ENCODE peak calls at places on chromosomes 16 and 17, in six cellular contexts. One of them, this sample, is unnamed.

GRCh38 chr17:31566247-31566991 is 174.9 kb downstream of the RAB11FIP4 start:
- DNase-seq in NCI-H1105: no peak
- DNase-seq in A549: no peak
- DNase-seq in stimulated activated effector memory CD8-positive, alpha-beta T cell treated with anti-CD3 and anti-CD28 coated beads, Interleukin-12 subunit alpha, Interleukin-12 subunit beta, amount 100 ng/mL, for 72 hours: no peak
- DNase-seq in left cardiac atrium: no peak
- DNase-seq in stimulated activated naive CD8-positive, alpha-beta T cell treated with anti-CD3 and anti-CD28 coated beads, Interleukin-15, Interleukin-2, amounts not matched to agents 100 U/mL and 50 U/mL, for 24 hours: no peak
- DNase-seq in this sample: no peak

GRCh38 chr17:73713136-73713535 is 68.9 kb upstream of the SDK2 start:
- DNase-seq in A549: no peak
- DNase-seq in NCI-H1105: no peak
- DNase-seq in stimulated activated naive CD8-positive, alpha-beta T cell treated with anti-CD3 and anti-CD28 coated beads, Interleukin-15, Interleukin-2, amounts not matched to agents 100 U/mL and 50 U/mL, for 24 hours: no peak
- DNase-seq in left cardiac atrium: no peak
- DNase-seq in stimulated activated effector memory CD8-positive, alpha-beta T cell treated with anti-CD3 and anti-CD28 coated beads, Interleukin-12 subunit alpha, Interleukin-12 subunit beta, amount 100 ng/mL, for 72 hours: no peak
- DNase-seq in this sample: no peak

GRCh38 chr17:40224707-40225092 is 5.6 kb downstream of the WIPF2 start:
- DNase-seq in NCI-H1105: no peak
- DNase-seq in stimulated activated naive CD8-positive, alpha-beta T cell treated with anti-CD3 and anti-CD28 coated beads, Interleukin-15, Interleukin-2, amounts not matched to agents 100 U/mL and 50 U/mL, for 24 hours: no peak
- DNase-seq in left cardiac atrium: peak
- DNase-seq in A549: no peak
- DNase-seq in stimulated activated effector memory CD8-positive, alpha-beta T cell treated with anti-CD3 and anti-CD28 coated beads, Interleukin-12 subunit alpha, Interleukin-12 subunit beta, amount 100 ng/mL, for 72 hours: no peak
- DNase-seq in this sample: no peak

GRCh38 chr17:64773386-64773835 is 111.3 kb upstream of the SMURF2 start:
- DNase-seq in A549: no peak
- DNase-seq in NCI-H1105: no peak
- DNase-seq in stimulated activated effector memory CD8-positive, alpha-beta T cell treated with anti-CD3 and anti-CD28 coated beads, Interleukin-12 subunit alpha, Interleukin-12 subunit beta, amount 100 ng/mL, for 72 hours: no peak
- DNase-seq in left cardiac atrium: no peak
- DNase-seq in stimulated activated naive CD8-positive, alpha-beta T cell treated with anti-CD3 and anti-CD28 coated beads, Interleukin-15, Interleukin-2, amounts not matched to agents 100 U/mL and 50 U/mL, for 24 hours: no peak
- DNase-seq in this sample: no peak

GRCh38 chr17:75108193-75108592 is 1.6 kb upstream of the ARMC7 start:
- DNase-seq in A549: no peak
- DNase-seq in left cardiac atrium: no peak
- DNase-seq in stimulated activated effector memory CD8-positive, alpha-beta T cell treated with anti-CD3 and anti-CD28 coated beads, Interleukin-12 subunit alpha, Interleukin-12 subunit beta, amount 100 ng/mL, for 72 hours: no peak
- DNase-seq in NCI-H1105: no peak
- DNase-seq in stimulated activated naive CD8-positive, alpha-beta T cell treated with anti-CD3 and anti-CD28 coated beads, Interleukin-15, Interleukin-2, amounts not matched to agents 100 U/mL and 50 U/mL, for 24 hours: no peak
- DNase-seq in this sample: no peak

GRCh38 chr17:33452797-33453196 is 159.7 kb upstream of the ASIC2 start:
- DNase-seq in NCI-H1105: no peak
- DNase-seq in A549: no peak
- DNase-seq in stimulated activated effector memory CD8-positive, alpha-beta T cell treated with anti-CD3 and anti-CD28 coated beads, Interleukin-12 subunit alpha, Interleukin-12 subunit beta, amount 100 ng/mL, for 72 hours: no peak
- DNase-seq in left cardiac atrium: no peak
- DNase-seq in stimulated activated naive CD8-positive, alpha-beta T cell treated with anti-CD3 and anti-CD28 coated beads, Interleukin-15, Interleukin-2, amounts not matched to agents 100 U/mL and 50 U/mL, for 24 hours: no peak
- DNase-seq in this sample: no peak

GRCh38 chr16:50210266-50211038 is 55.9 kb upstream of the ADCY7 start:
- DNase-seq in left cardiac atrium: peak
- DNase-seq in A549: peak
- DNase-seq in NCI-H1105: peak
- DNase-seq in stimulated activated effector memory CD8-positive, alpha-beta T cell treated with anti-CD3 and anti-CD28 coated beads, Interleukin-12 subunit alpha, Interleukin-12 subunit beta, amount 100 ng/mL, for 72 hours: peak
- DNase-seq in stimulated activated naive CD8-positive, alpha-beta T cell treated with anti-CD3 and anti-CD28 coated beads, Interleukin-15, Interleukin-2, amounts not matched to agents 100 U/mL and 50 U/mL, for 24 hours: peak
- DNase-seq in this sample: peak

GRCh38 chr17:69757794-69758430 is 317.1 kb upstream of the KCNJ16 start:
- DNase-seq in NCI-H1105: no peak
- DNase-seq in stimulated activated effector memory CD8-positive, alpha-beta T cell treated with anti-CD3 and anti-CD28 coated beads, Interleukin-12 subunit alpha, Interleukin-12 subunit beta, amount 100 ng/mL, for 72 hours: no peak
- DNase-seq in A549: no peak
- DNase-seq in left cardiac atrium: no peak
- DNase-seq in stimulated activated naive CD8-positive, alpha-beta T cell treated with anti-CD3 and anti-CD28 coated beads, Interleukin-15, Interleukin-2, amounts not matched to agents 100 U/mL and 50 U/mL, for 24 hours: no peak
- DNase-seq in this sample: no peak

This sample was measured in HTR-8/SVneo.